ENCODE peak calls at places on chromosomes 6 and 20, in four cellular contexts. One of them, this sample, is unnamed.

GRCh38 chr6:105397987-105398386 is 4.9 kb downstream of the PREP start:
- DNase-seq in astrocyte: no peak
- DNase-seq in brain microvascular endothelial cell: no peak
- DNase-seq in cardiac muscle cell: no peak
- DNase-seq in this sample: no peak

GRCh38 chr20:61394088-61394822 is 142.2 kb downstream of the CDH4 start:
- DNase-seq in astrocyte: no peak
- DNase-seq in brain microvascular endothelial cell: no peak
- DNase-seq in cardiac muscle cell: no peak
- DNase-seq in this sample: no peak

GRCh38 chr6:148450866-148451265 is 108.2 kb downstream of the SASH1 start:
- DNase-seq in astrocyte: no peak
- DNase-seq in brain microvascular endothelial cell: no peak
- DNase-seq in cardiac muscle cell: no peak
- DNase-seq in this sample: no peak

GRCh38 chr6:6823030-6823429 is 234.5 kb downstream of the LY86 start:
- DNase-seq in astrocyte: no peak
- DNase-seq in brain microvascular endothelial cell: no peak
- DNase-seq in cardiac muscle cell: no peak
- DNase-seq in this sample: no peak

GRCh38 chr20:35511814-35512420 is 17.5 kb downstream of the C20orf173 start:
- DNase-seq in astrocyte: peak
- DNase-seq in brain microvascular endothelial cell: peak
- DNase-seq in cardiac muscle cell: peak
- DNase-seq in this sample: peak

GRCh38 chr20:58042626-58043025 is 185.8 kb downstream of the ANKRD60 start:
- DNase-seq in astrocyte: no peak
- DNase-seq in brain microvascular endothelial cell: no peak
- DNase-seq in cardiac muscle cell: no peak
- DNase-seq in this sample: no peak

GRCh38 chr20:4230651-4231050 is 215.3 kb upstream of the RNF24 start:
- DNase-seq in astrocyte: no peak
- DNase-seq in brain microvascular endothelial cell: no peak
- DNase-seq in cardiac muscle cell: peak
- DNase-seq in this sample: no peak

GRCh38 chr20:62736407-62737071 is 27.9 kb downstream of the NTSR1 start:
- DNase-seq in astrocyte: no peak
- DNase-seq in brain microvascular endothelial cell: no peak
- DNase-seq in cardiac muscle cell: no peak
- DNase-seq in this sample: peak

GRCh38 chr6:13794184-13794583 is 20.2 kb downstream of the MCUR1 start:
- DNase-seq in astrocyte: peak
- DNase-seq in brain microvascular endothelial cell: peak
- DNase-seq in cardiac muscle cell: peak
- DNase-seq in this sample: peak

GRCh38 chr6:168302534-168302933 is 17.0 kb downstream of the DACT2 start:
- DNase-seq in astrocyte: no peak
- DNase-seq in brain microvascular endothelial cell: no peak
- DNase-seq in cardiac muscle cell: peak
- DNase-seq in this sample: no peak

GRCh38 chr6:136526196-136526930 is 23.9 kb downstream of the MAP7 start:
- DNase-seq in astrocyte: peak
- DNase-seq in brain microvascular endothelial cell: peak
- DNase-seq in cardiac muscle cell: peak
- DNase-seq in this sample: peak

GRCh38 chr6:136527831-136528230 is 22.4 kb downstream of the MAP7 start:
- DNase-seq in astrocyte: no peak
- DNase-seq in brain microvascular endothelial cell: no peak
- DNase-seq in cardiac muscle cell: no peak
- DNase-seq in this sample: peak

GRCh38 chr6:136528477-136528876 is 21.7 kb downstream of the MAP7 start:
- DNase-seq in astrocyte: no peak
- DNase-seq in brain microvascular endothelial cell: no peak
- DNase-seq in cardiac muscle cell: no peak
- DNase-seq in this sample: no peak

GRCh38 chr6:136525586-136526195 is 24.5 kb downstream of the MAP7 start:
- DNase-seq in astrocyte: peak
- DNase-seq in brain microvascular endothelial cell: no peak
- DNase-seq in cardiac muscle cell: peak
- DNase-seq in this sample: no peak

GRCh38 chr6:136526937-136527336 is 23.3 kb downstream of the MAP7 start:
- DNase-seq in astrocyte: no peak
- DNase-seq in brain microvascular endothelial cell: no peak
- DNase-seq in cardiac muscle cell: no peak
- DNase-seq in this sample: no peak
- H3K27ac ChIP-seq in astrocyte: no peak
- H3K27ac ChIP-seq in brain microvascular endothelial cell: no peak
- H3K27ac ChIP-seq in cardiac muscle cell: no peak
- H3K27ac ChIP-seq in this sample: no peak

GRCh38 chr6:87653074-87653962 is 48.7 kb downstream of the AKIRIN2 start:
- DNase-seq in astrocyte: no peak
- DNase-seq in brain microvascular endothelial cell: no peak
- DNase-seq in cardiac muscle cell: no peak
- DNase-seq in this sample: peak
- H3K27ac ChIP-seq in astrocyte: no peak
- H3K27ac ChIP-seq in brain microvascular endothelial cell: no peak
- H3K27ac ChIP-seq in cardiac muscle cell: no peak
- H3K27ac ChIP-seq in this sample: no peak

GRCh38 chr20:13186043-13186774 is 34.9 kb upstream of the ISM1 start:
- DNase-seq in astrocyte: no peak
- DNase-seq in brain microvascular endothelial cell: no peak
- DNase-seq in cardiac muscle cell: no peak
- DNase-seq in this sample: no peak
- H3K27ac ChIP-seq in astrocyte: no peak
- H3K27ac ChIP-seq in brain microvascular endothelial cell: no peak
- H3K27ac ChIP-seq in cardiac muscle cell: no peak
- H3K27ac ChIP-seq in this sample: no peak

GRCh38 chr20:53738039-53738944 is 144.7 kb upstream of the ZNF217 start:
- DNase-seq in astrocyte: peak
- DNase-seq in brain microvascular endothelial cell: peak
- DNase-seq in cardiac muscle cell: peak
- DNase-seq in this sample: no peak

GRCh38 chr20:53736122-53736756 is 142.6 kb upstream of the ZNF217 start:
- DNase-seq in astrocyte: peak
- DNase-seq in brain microvascular endothelial cell: no peak
- DNase-seq in cardiac muscle cell: peak
- DNase-seq in this sample: no peak

GRCh38 chr20:53737404-53738038 is 143.9 kb upstream of the ZNF217 start:
- DNase-seq in astrocyte: peak
- DNase-seq in brain microvascular endothelial cell: no peak
- DNase-seq in cardiac muscle cell: peak
- DNase-seq in this sample: no peak

GRCh38 chr20:53735536-53736050 is 142.0 kb upstream of the ZNF217 start:
- DNase-seq in astrocyte: peak
- DNase-seq in brain microvascular endothelial cell: peak
- DNase-seq in cardiac muscle cell: peak
- DNase-seq in this sample: peak

DNA sequence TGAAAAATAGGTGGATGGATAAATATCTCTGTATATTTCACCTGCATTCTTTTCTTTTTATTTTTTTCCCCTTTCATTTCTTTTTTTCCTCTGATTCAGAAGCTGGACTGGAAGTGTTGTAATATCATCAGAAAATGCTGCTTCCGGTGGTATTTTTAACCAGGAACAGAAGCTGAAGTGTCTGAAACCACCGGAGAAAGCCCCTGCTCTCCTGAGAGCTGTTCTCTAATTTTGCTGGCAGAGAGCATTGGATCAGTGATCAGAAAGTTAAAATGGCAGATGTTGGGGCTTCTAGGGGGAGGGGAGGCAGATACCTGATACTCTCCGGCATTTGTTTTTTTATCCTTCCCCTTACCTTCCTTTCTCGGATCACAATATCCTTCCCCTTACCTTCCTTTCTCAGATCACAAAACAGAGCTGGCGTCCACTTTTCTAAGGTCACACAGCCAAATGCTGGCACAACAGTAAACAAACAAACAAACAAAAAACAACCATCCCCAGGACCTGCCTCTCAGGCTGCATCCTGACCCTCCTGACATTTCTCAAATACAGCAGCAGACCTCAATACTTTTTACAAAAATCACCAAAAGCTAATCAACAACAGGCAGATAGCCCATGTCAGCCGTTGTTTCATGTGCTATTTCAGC is 143.2 kb upstream of the ZNF217 start:
- DNase-seq in astrocyte: peak
- DNase-seq in brain microvascular endothelial cell: peak
- DNase-seq in cardiac muscle cell: peak
- DNase-seq in this sample: peak
- H3K27ac ChIP-seq in astrocyte: peak
- H3K27ac ChIP-seq in brain microvascular endothelial cell: peak
- H3K27ac ChIP-seq in cardiac muscle cell: peak
- H3K27ac ChIP-seq in this sample: peak

GRCh38 chr6:134402372-134402984 is 84.6 kb upstream of the SGK1 start:
- DNase-seq in astrocyte: no peak
- DNase-seq in brain microvascular endothelial cell: no peak
- DNase-seq in cardiac muscle cell: no peak
- DNase-seq in this sample: no peak
- H3K27ac ChIP-seq in astrocyte: no peak
- H3K27ac ChIP-seq in brain microvascular endothelial cell: no peak
- H3K27ac ChIP-seq in cardiac muscle cell: no peak
- H3K27ac ChIP-seq in this sample: no peak

DNA sequence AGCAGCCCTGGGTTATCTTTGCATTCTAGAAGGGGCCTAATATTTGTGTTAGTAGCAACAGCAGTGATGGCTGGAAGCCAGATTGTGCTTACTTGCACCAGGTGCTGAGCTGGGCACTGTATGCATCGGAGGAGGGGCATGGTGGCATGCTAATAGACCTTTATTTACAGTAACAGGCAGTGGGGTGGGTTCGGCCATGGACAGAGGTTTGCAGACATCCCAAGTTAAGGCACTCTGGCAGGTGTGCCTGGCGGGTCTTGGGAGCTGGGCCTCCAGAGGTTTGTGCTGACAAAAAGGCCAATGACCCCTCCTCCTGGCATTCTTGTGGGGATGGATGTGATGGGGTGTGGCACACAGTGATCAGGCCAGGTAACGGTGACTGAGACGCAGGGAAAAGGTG is 39.0 kb upstream of the CD93 start:
- DNase-seq in astrocyte: no peak
- DNase-seq in brain microvascular endothelial cell: no peak
- DNase-seq in cardiac muscle cell: no peak
- DNase-seq in this sample: peak
- H3K27ac ChIP-seq in astrocyte: no peak
- H3K27ac ChIP-seq in brain microvascular endothelial cell: no peak
- H3K27ac ChIP-seq in cardiac muscle cell: no peak
- H3K27ac ChIP-seq in this sample: no peak

GRCh38 chr20:10642859-10643559 is 30.8 kb downstream of the JAG1 start:
- DNase-seq in astrocyte: peak
- DNase-seq in brain microvascular endothelial cell: no peak
- DNase-seq in cardiac muscle cell: no peak
- DNase-seq in this sample: no peak

GRCh38 chr20:10641893-10642292 is 31.9 kb downstream of the JAG1 start:
- DNase-seq in astrocyte: no peak
- DNase-seq in brain microvascular endothelial cell: no peak
- DNase-seq in cardiac muscle cell: no peak
- DNase-seq in this sample: no peak

GRCh38 chr20:10644458-10645204 is 29.2 kb downstream of the JAG1 start:
- DNase-seq in astrocyte: no peak
- DNase-seq in brain microvascular endothelial cell: no peak
- DNase-seq in cardiac muscle cell: no peak
- DNase-seq in this sample: no peak

GRCh38 chr20:10645205-10645570 is 28.6 kb downstream of the JAG1 start:
- DNase-seq in astrocyte: no peak
- DNase-seq in brain microvascular endothelial cell: no peak
- DNase-seq in cardiac muscle cell: no peak
- DNase-seq in this sample: no peak

DNA sequence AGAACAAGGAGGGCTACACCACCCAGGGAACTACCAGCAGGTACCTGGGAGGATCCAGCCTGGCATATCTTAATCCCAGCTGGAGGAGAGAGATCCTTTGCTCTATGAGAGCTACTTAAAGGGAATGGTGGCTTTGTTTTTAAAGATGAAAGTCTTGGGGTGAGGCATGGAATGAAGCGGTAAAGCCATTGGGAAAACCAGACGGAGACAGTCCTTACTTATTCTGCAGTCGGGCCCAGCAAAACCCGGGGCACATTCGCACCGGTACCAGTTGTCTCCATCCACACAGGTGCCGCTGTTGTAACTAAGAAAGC is 30.3 kb downstream of the JAG1 start:
- DNase-seq in astrocyte: no peak
- DNase-seq in brain microvascular endothelial cell: no peak
- DNase-seq in cardiac muscle cell: no peak
- DNase-seq in this sample: peak
- H3K27ac ChIP-seq in astrocyte: no peak
- H3K27ac ChIP-seq in brain microvascular endothelial cell: peak
- H3K27ac ChIP-seq in cardiac muscle cell: peak
- H3K27ac ChIP-seq in this sample: no peak

DNA sequence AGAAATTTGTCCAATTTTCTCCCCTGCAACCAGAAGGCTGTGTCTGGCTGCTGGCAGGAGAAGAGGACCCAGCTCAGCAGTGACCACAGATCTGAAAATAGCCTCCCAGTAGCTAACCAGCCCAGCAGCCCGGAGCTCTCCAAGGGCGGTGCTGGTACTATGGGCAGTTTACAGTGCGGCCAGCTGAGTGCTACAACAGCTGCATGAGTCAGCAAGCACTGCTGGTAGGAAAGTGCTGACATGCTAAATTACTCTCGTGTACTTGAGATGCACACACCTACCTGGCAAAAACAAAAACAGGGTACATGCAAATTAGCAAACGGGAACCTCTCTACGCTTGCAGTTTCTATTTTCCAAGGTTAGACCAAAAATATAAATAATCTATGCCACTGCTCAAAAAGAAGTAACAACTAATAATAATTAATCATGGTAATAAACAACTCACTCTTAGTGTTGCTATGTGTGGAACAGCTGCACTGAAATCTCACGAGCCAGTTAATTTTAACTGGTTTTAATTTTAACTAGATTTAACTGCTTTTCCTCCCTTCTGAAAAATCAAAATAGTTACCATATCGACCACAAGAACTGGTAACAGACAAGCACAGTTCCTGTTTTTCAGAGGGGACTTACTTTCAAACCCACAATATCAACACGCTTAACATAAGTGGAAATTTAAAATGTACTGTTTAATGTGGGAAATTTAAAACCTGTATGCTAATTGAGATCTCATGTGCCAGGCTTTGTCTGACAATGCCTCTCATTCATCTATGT is 10.8 kb downstream of the BACH2 start:
- DNase-seq in astrocyte: peak
- DNase-seq in brain microvascular endothelial cell: peak
- DNase-seq in cardiac muscle cell: peak
- DNase-seq in this sample: peak
- H3K27ac ChIP-seq in astrocyte: peak
- H3K27ac ChIP-seq in brain microvascular endothelial cell: peak
- H3K27ac ChIP-seq in cardiac muscle cell: peak
- H3K27ac ChIP-seq in this sample: peak

This sample was measured in osteoblast.